ENCODE peak calls at places on chromosomes 1 and 21, in six cellular contexts. One of them, this sample, is unnamed.

GRCh38 chr1:61352845-61353435 is 270.6 kb downstream of the NFIA start:
- DNase-seq in Peyer's patch: no peak
- DNase-seq in CD8-positive, alpha-beta T cell: no peak
- DNase-seq in caudate nucleus: no peak
- DNase-seq in mesendoderm: no peak
- DNase-seq in CD8-positive, alpha-beta memory T cell: no peak
- DNase-seq in this sample: no peak

GRCh38 chr1:178341218-178341956 is 155.4 kb downstream of the CLEC20A start:
- DNase-seq in Peyer's patch: no peak
- DNase-seq in CD8-positive, alpha-beta T cell: no peak
- DNase-seq in caudate nucleus: no peak
- DNase-seq in mesendoderm: peak; percentile 97
- DNase-seq in CD8-positive, alpha-beta memory T cell: no peak
- DNase-seq in this sample: peak; percentile 92

GRCh38 chr1:50422946-50423669 is at the start of gene DMRTA2:
- DNase-seq in Peyer's patch: peak; percentile 48
- DNase-seq in CD8-positive, alpha-beta T cell: no peak
- DNase-seq in caudate nucleus: no peak
- DNase-seq in mesendoderm: peak; percentile 71
- DNase-seq in CD8-positive, alpha-beta memory T cell: no peak
- DNase-seq in this sample: no peak

GRCh38 chr1:224668991-224669390 is 52.9 kb downstream of the CNIH3 start:
- DNase-seq in Peyer's patch: no peak
- DNase-seq in CD8-positive, alpha-beta T cell: no peak
- DNase-seq in caudate nucleus: no peak
- DNase-seq in mesendoderm: no peak
- DNase-seq in CD8-positive, alpha-beta memory T cell: no peak
- DNase-seq in this sample: no peak

GRCh38 chr1:88890790-88891317 is 513 bp downstream of the GTF2B start:
- DNase-seq in Peyer's patch: no peak
- DNase-seq in CD8-positive, alpha-beta T cell: peak; percentile 34
- DNase-seq in caudate nucleus: no peak
- DNase-seq in mesendoderm: peak; percentile 57
- DNase-seq in CD8-positive, alpha-beta memory T cell: peak; percentile 37
- DNase-seq in this sample: no peak

GRCh38 chr1:3827813-3828307 is 29.2 kb downstream of the CEP104 start:
- DNase-seq in Peyer's patch: no peak
- DNase-seq in CD8-positive, alpha-beta T cell: no peak
- DNase-seq in caudate nucleus: no peak
- DNase-seq in mesendoderm: peak; percentile 53
- DNase-seq in CD8-positive, alpha-beta memory T cell: no peak
- DNase-seq in this sample: peak; percentile 21

GRCh38 chr1:214453109-214453722 is 98.2 kb downstream of the PTPN14 start:
- DNase-seq in Peyer's patch: no peak
- DNase-seq in CD8-positive, alpha-beta T cell: no peak
- DNase-seq in caudate nucleus: no peak
- DNase-seq in mesendoderm: no peak
- DNase-seq in CD8-positive, alpha-beta memory T cell: no peak
- DNase-seq in this sample: no peak

GRCh38 chr21:26954591-26955214 is 12.2 kb downstream of the ADAMTS5 start:
- DNase-seq in Peyer's patch: no peak
- DNase-seq in CD8-positive, alpha-beta T cell: no peak
- DNase-seq in caudate nucleus: no peak
- DNase-seq in mesendoderm: no peak
- DNase-seq in CD8-positive, alpha-beta memory T cell: no peak
- DNase-seq in this sample: no peak

GRCh38 chr1:201895120-201895665 is 6.5 kb downstream of the SHISA4 start:
- DNase-seq in Peyer's patch: no peak
- DNase-seq in CD8-positive, alpha-beta T cell: no peak
- DNase-seq in caudate nucleus: no peak
- DNase-seq in mesendoderm: no peak
- DNase-seq in CD8-positive, alpha-beta memory T cell: no peak
- DNase-seq in this sample: no peak

GRCh38 chr1:21239181-21239580 is 51.1 kb downstream of the ECE1 start:
- DNase-seq in Peyer's patch: no peak
- DNase-seq in CD8-positive, alpha-beta T cell: no peak
- DNase-seq in caudate nucleus: no peak
- DNase-seq in mesendoderm: no peak
- DNase-seq in CD8-positive, alpha-beta memory T cell: no peak
- DNase-seq in this sample: no peak

GRCh38 chr21:29501451-29501850 is 202.7 kb downstream of the BACH1 start:
- DNase-seq in Peyer's patch: no peak
- DNase-seq in CD8-positive, alpha-beta T cell: no peak
- DNase-seq in caudate nucleus: no peak
- DNase-seq in mesendoderm: no peak
- DNase-seq in CD8-positive, alpha-beta memory T cell: no peak
- DNase-seq in this sample: no peak

GRCh38 chr1:175597969-175598765 is 145.2 kb downstream of the TNR start:
- DNase-seq in Peyer's patch: no peak
- DNase-seq in CD8-positive, alpha-beta T cell: no peak
- DNase-seq in caudate nucleus: no peak
- DNase-seq in mesendoderm: no peak
- DNase-seq in CD8-positive, alpha-beta memory T cell: no peak
- DNase-seq in this sample: no peak

GRCh38 chr1:152640351-152640750 is 17.4 kb upstream of the LCE3A start:
- DNase-seq in Peyer's patch: no peak
- DNase-seq in CD8-positive, alpha-beta T cell: no peak
- DNase-seq in caudate nucleus: no peak
- DNase-seq in mesendoderm: no peak
- DNase-seq in CD8-positive, alpha-beta memory T cell: no peak
- DNase-seq in this sample: no peak

GRCh38 chr1:82018319-82018718 is 217.6 kb downstream of the ADGRL2 start:
- DNase-seq in Peyer's patch: no peak
- DNase-seq in CD8-positive, alpha-beta T cell: no peak
- DNase-seq in caudate nucleus: no peak
- DNase-seq in mesendoderm: no peak
- DNase-seq in CD8-positive, alpha-beta memory T cell: no peak
- DNase-seq in this sample: no peak

GRCh38 chr1:237736372-237737029 is 154.2 kb downstream of the ZP4 start:
- DNase-seq in Peyer's patch: no peak
- DNase-seq in CD8-positive, alpha-beta T cell: no peak
- DNase-seq in caudate nucleus: no peak
- DNase-seq in mesendoderm: peak; percentile 80
- DNase-seq in CD8-positive, alpha-beta memory T cell: peak; percentile 6
- DNase-seq in this sample: no peak

GRCh38 chr21:32030146-32030652 is 157.4 kb downstream of the HUNK start:
- DNase-seq in Peyer's patch: no peak
- DNase-seq in CD8-positive, alpha-beta T cell: no peak
- DNase-seq in caudate nucleus: no peak
- DNase-seq in mesendoderm: no peak
- DNase-seq in CD8-positive, alpha-beta memory T cell: no peak
- DNase-seq in this sample: no peak

GRCh38 chr1:3590145-3590768 is 21.1 kb downstream of the MEGF6 start:
- DNase-seq in Peyer's patch: no peak
- DNase-seq in CD8-positive, alpha-beta T cell: no peak
- DNase-seq in caudate nucleus: no peak
- DNase-seq in mesendoderm: no peak
- DNase-seq in CD8-positive, alpha-beta memory T cell: no peak
- DNase-seq in this sample: no peak

GRCh38 chr1:14140800-14141526 is 441.0 kb downstream of the PRDM2 start:
- DNase-seq in Peyer's patch: no peak
- DNase-seq in CD8-positive, alpha-beta T cell: no peak
- DNase-seq in caudate nucleus: no peak
- DNase-seq in mesendoderm: no peak
- DNase-seq in CD8-positive, alpha-beta memory T cell: no peak
- DNase-seq in this sample: no peak

GRCh38 chr1:185154912-185155513 is 1.7 kb downstream of the TRMT1L start:
- DNase-seq in Peyer's patch: no peak
- DNase-seq in CD8-positive, alpha-beta T cell: no peak
- DNase-seq in caudate nucleus: no peak
- DNase-seq in mesendoderm: no peak
- DNase-seq in CD8-positive, alpha-beta memory T cell: no peak
- DNase-seq in this sample: no peak

GRCh38 chr1:206508130-206508884 is 976 bp downstream of the RASSF5 start:
- DNase-seq in Peyer's patch: no peak
- DNase-seq in CD8-positive, alpha-beta T cell: no peak
- DNase-seq in caudate nucleus: no peak
- DNase-seq in mesendoderm: no peak
- DNase-seq in CD8-positive, alpha-beta memory T cell: no peak
- DNase-seq in this sample: no peak

GRCh38 chr1:13911697-13912619 is 212.0 kb downstream of the PRDM2 start:
- DNase-seq in Peyer's patch: no peak
- DNase-seq in CD8-positive, alpha-beta T cell: no peak
- DNase-seq in caudate nucleus: no peak
- DNase-seq in mesendoderm: no peak
- DNase-seq in CD8-positive, alpha-beta memory T cell: no peak
- DNase-seq in this sample: no peak

GRCh38 chr1:32705516-32705915 is 2.9 kb upstream of the SYNC start:
- DNase-seq in Peyer's patch: no peak
- DNase-seq in CD8-positive, alpha-beta T cell: no peak
- DNase-seq in caudate nucleus: no peak
- DNase-seq in mesendoderm: no peak
- DNase-seq in CD8-positive, alpha-beta memory T cell: no peak
- DNase-seq in this sample: no peak

DNA sequence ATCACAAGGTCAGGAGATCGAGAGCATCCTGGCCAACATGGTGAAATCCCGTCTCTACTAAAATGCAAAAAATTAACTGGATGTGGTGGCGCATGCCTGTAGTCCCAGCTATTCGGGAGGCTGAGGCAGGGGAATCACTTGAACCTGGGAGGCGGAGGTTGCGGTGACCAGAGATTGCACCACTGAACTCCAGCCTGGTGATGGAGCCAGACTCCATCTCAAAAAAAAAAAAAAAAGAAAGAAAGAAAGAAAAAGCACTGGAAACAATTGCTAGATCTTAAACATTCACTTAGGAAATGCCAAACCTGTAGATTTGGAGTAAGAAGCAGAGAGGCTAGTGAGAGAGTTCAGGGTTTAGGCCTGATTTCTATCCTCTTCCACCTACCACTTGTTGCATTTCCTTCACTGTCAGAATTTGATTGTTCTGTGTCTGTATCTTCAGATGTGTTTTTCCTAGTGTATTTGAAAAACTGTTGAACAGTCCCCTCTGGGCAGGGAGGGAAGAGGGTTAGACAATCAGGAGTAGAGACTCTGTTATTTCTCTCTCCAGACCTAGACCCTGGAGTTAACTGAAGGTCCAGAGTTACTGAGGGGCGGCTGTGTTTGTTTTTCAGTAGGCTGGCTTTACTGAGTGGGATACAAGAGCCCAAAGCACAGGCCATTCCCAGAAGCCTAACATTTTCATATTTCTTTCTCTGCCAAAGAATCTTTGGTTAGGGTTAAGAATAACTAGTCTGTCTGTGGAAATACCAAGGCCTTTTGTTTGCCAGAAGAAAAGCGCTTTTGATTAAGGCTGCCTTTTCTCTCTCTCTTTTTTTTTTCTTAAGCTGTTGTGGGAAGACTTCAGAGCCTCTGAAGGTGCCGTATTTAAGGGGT is 31.1 kb upstream of the MACF1 start:
- DNase-seq in Peyer's patch: no peak
- DNase-seq in CD8-positive, alpha-beta T cell: no peak
- DNase-seq in caudate nucleus: no peak
- DNase-seq in mesendoderm: no peak
- DNase-seq in CD8-positive, alpha-beta memory T cell: no peak
- DNase-seq in this sample: no peak
- H3K27ac ChIP-seq in Peyer's patch: peak overlapping the region; percentile 18
- H3K27ac ChIP-seq in CD8-positive, alpha-beta T cell: no peak overlapping the region
- H3K27ac ChIP-seq in caudate nucleus: peak overlapping the region; percentile 90
- H3K27ac ChIP-seq in mesendoderm: peak overlapping the region; percentile 1
- H3K27ac ChIP-seq in CD8-positive, alpha-beta memory T cell: no peak overlapping the region
- H3K27ac ChIP-seq in this sample: peak overlapping the region; percentile 98

DNA sequence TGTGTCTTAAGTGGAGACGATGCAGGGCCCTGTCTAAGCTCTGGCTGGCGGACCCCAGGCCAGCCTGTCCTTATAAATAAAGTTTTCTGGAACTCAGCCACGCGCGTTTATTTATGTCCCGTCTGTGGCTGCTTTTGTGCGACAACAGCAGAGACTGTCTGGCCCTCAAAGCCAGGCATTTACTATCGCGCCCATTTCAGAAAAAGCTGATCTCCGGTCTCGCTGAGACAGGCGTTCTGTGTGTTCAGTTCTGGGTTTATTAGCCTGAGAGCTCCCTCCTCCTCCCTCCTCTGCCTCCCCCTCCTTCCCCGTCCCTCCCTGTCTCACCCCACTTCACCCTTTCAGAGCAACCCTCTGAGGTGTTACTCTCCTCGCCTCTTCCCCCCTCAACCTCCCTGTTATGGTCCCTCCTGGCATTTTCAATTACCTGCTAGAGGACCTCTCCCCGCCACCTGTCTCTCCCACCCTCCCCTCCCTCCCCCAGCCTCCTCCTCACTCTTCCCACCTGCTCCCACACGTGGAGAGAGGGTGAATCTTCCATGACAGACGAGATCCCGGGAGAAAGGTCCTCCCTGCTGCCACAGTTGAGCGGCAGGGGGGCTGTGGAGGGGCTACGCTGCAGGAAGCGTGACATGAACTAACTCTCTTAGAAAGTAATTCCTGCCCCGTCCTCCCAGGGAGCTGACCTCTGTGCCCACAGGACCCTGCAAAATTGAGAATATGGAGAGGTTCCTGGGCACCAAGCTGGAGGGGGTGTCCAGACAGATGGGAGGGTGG is 59.9 kb downstream of the SPSB1 start:
- DNase-seq in Peyer's patch: no peak
- DNase-seq in CD8-positive, alpha-beta T cell: no peak
- DNase-seq in caudate nucleus: no peak
- DNase-seq in mesendoderm: no peak
- DNase-seq in CD8-positive, alpha-beta memory T cell: no peak
- DNase-seq in this sample: no peak
- H3K27ac ChIP-seq in Peyer's patch: peak overlapping the region; percentile 19
- H3K27ac ChIP-seq in CD8-positive, alpha-beta T cell: no peak overlapping the region
- H3K27ac ChIP-seq in caudate nucleus: peak overlapping the region; percentile 52
- H3K27ac ChIP-seq in mesendoderm: no peak overlapping the region
- H3K27ac ChIP-seq in CD8-positive, alpha-beta memory T cell: no peak overlapping the region
- H3K27ac ChIP-seq in this sample: no peak overlapping the region

GRCh38 chr1:117826551-117827078 is 102.8 kb downstream of the GDAP2 start:
- DNase-seq in Peyer's patch: no peak
- DNase-seq in CD8-positive, alpha-beta T cell: no peak
- DNase-seq in caudate nucleus: no peak
- DNase-seq in mesendoderm: no peak
- DNase-seq in CD8-positive, alpha-beta memory T cell: no peak
- DNase-seq in this sample: no peak
- H3K27ac ChIP-seq in Peyer's patch: no peak overlapping the region
- H3K27ac ChIP-seq in CD8-positive, alpha-beta T cell: no peak overlapping the region
- H3K27ac ChIP-seq in caudate nucleus: no peak overlapping the region
- H3K27ac ChIP-seq in mesendoderm: no peak overlapping the region
- H3K27ac ChIP-seq in CD8-positive, alpha-beta memory T cell: no peak overlapping the region
- H3K27ac ChIP-seq in this sample: peak overlapping the region; percentile 87

DNA sequence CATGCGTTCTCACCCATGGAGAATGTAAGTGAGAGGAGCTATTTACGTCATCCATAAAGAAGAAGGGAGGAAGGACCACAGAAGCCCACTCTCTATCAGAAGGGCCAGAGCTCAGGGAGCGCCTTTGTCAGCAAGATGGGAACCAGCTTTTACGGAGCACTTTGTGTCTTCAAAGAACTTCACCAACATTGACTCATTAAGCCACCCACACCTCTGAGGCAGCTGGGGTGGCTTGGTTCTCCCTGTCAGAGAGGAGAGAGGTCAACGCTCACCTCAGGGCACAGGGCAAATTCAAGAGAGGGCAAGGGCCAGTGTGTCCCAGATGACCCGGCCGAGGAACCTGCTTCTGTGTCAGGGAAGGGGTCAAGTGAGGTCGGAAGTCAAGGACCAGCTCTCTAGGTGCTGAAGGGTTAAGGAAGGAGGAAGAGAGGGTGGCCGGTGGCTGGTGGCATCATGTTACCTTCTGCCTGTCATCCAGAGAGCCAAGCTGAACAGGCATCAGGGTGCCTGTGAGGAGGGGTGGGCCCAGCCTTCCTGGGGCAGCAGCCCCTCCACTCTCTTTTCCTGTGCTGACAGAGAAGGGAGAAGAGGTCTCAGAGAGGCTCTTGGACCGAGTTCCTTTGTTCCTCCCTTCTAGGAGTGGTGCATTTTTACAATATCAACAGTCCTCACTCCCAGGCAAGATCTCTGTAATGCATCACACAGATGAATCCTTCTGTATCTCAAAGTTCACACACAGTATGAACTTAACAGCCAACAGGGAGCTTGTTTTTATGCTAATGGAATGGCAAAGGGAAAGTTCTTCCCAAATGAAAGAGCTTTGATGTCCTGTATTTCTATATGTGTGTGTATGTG is 109.0 kb downstream of the ETS2 start:
- DNase-seq in Peyer's patch: peak; percentile 78
- DNase-seq in CD8-positive, alpha-beta T cell: no peak
- DNase-seq in caudate nucleus: no peak
- DNase-seq in mesendoderm: no peak
- DNase-seq in CD8-positive, alpha-beta memory T cell: no peak
- DNase-seq in this sample: no peak
- H3K27ac ChIP-seq in Peyer's patch: peak overlapping the region; percentile 99
- H3K27ac ChIP-seq in CD8-positive, alpha-beta T cell: no peak overlapping the region
- H3K27ac ChIP-seq in caudate nucleus: no peak overlapping the region
- H3K27ac ChIP-seq in mesendoderm: no peak overlapping the region
- H3K27ac ChIP-seq in CD8-positive, alpha-beta memory T cell: no peak overlapping the region
- H3K27ac ChIP-seq in this sample: no peak overlapping the region